ENCODE peak calls at places on chromosomes 7 and 10, in five cellular contexts. W is sciatic nerve; Q is activated T-helper 9 cell treated with anti-CD3 and anti-CD28 coated beads, Interleukin-2, amount 50 U/mL, for 16 hours; Z is left ventricle myocardium inferior; C is H7. B is an unnamed sample.
A peak's percentile ranks its signal among the peaks of the same experiment; 100 is the strongest.

GRCh38 chr10:114023198-114023597 is 20.5 kb upstream of the ADRB1 start:
- DNase-seq in W (no peak), Q (no peak), Z (no peak), C (no peak), B (no peak)

GRCh38 chr10:3045471-3046209 is 21.7 kb upstream of the PFKP start:
- DNase-seq in W (peak; percentile 77), Q (no peak), Z (peak; percentile 64), C (peak; percentile 90), B (no peak)

GRCh38 chr7:96800824-96801223 is 91.2 kb upstream of the SEM1 start:
- DNase-seq in W (no peak), Q (no peak), Z (no peak), C (no peak), B (no peak)

GRCh38 chr10:102837230-102837721 is at the start of gene CYP17A1:
- DNase-seq in W (no peak), Q (no peak), Z (no peak), C (no peak), B (no peak)

GRCh38 chr10:44723654-44724053 is 187.5 kb upstream of the TMEM72 start:
- DNase-seq in W (no peak), Q (no peak), Z (peak; percentile 32), C (no peak), B (no peak)

GRCh38 chr10:53667063-53667462 is 894.5 kb upstream of the MBL2 start:
- DNase-seq in W (no peak), Q (no peak), Z (no peak), C (no peak), B (no peak)

GRCh38 chr10:283916-284356 is 148.7 kb downstream of the ZMYND11 start:
- DNase-seq in W (no peak), Q (peak; percentile 31), Z (no peak), C (no peak), B (peak; percentile 86)

GRCh38 chr7:123022576-123022975 is 27.1 kb upstream of the TAS2R16 start:
- DNase-seq in W (no peak), Q (no peak), Z (no peak), C (no peak), B (no peak)

GRCh38 chr7:141238546-141239218 is 164.8 kb downstream of the TMEM178B start:
- DNase-seq in W (no peak), Q (no peak), Z (no peak), C (no peak), B (no peak)

GRCh38 chr7:142436601-142437000 is 178.7 kb upstream of the PRSS58 start:
- DNase-seq in W (no peak), Q (no peak), Z (no peak), C (peak; percentile 20), B (no peak)

GRCh38 chr10:17847586-17848296 is 38.6 kb downstream of the MRC1 start:
- DNase-seq in W (no peak), Q (no peak), Z (no peak), C (no peak), B (no peak)

GRCh38 chr10:113071446-113071845 is 121.4 kb downstream of the TCF7L2 start:
- DNase-seq in W (no peak), Q (no peak), Z (peak; percentile 81), C (no peak), B (no peak)

GRCh38 chr10:47059606-47060311 is 148.5 kb downstream of the PTPN20 start:
- DNase-seq in W (peak; percentile 42), Q (no peak), Z (no peak), C (no peak), B (no peak)

GRCh38 chr7:102008535-102009262 is 191.3 kb downstream of the CUX1 start:
- DNase-seq in W (no peak), Q (no peak), Z (no peak), C (no peak), B (no peak)

GRCh38 chr10:78299861-78300453 is 266.3 kb downstream of the RPS24 start:
- DNase-seq in W (no peak), Q (no peak), Z (no peak), C (no peak), B (no peak)

GRCh38 chr10:114081911-114082583 is 38.4 kb downstream of the ADRB1 start:
- DNase-seq in W (no peak), Q (no peak), Z (no peak), C (no peak), B (no peak)

GRCh38 chr7:13291010-13291409 is 603.6 kb downstream of the ARL4A start:
- DNase-seq in W (no peak), Q (no peak), Z (no peak), C (no peak), B (no peak)

GRCh38 chr10:119973261-119973660 is 80.7 kb downstream of the SEC23IP start:
- DNase-seq in W (no peak), Q (no peak), Z (no peak), C (peak; percentile 47), B (no peak)

GRCh38 chr7:45697576-45698136 is 123.5 kb downstream of the ADCY1 start:
- DNase-seq in W (no peak), Q (no peak), Z (no peak), C (no peak), B (no peak)

GRCh38 chr7:133246558-133246957 is 6.3 kb upstream of the EXOC4 start:
- DNase-seq in W (no peak), Q (no peak), Z (no peak), C (no peak), B (no peak)

GRCh38 chr7:37732253-37732652 is 48.7 kb downstream of the GPR141 start:
- DNase-seq in W (peak; percentile 63), Q (no peak), Z (no peak), C (peak; percentile 72), B (no peak)

GRCh38 chr7:369981-370621 is 80.1 kb downstream of the FOXL3 start:
- DNase-seq in W (peak; percentile 52), Q (no peak), Z (peak; percentile 2), C (peak; percentile 88), B (no peak)

GRCh38 chr10:119252051-119252465 is 44.7 kb downstream of the GRK5 start:
- DNase-seq in W (no peak), Q (no peak), Z (peak; percentile 44), C (peak; percentile 33), B (no peak)

GRCh38 chr7:27840314-27840713 is 100.4 kb downstream of the TAX1BP1 start:
- DNase-seq in W (no peak), Q (peak; percentile 7), Z (no peak), C (no peak), B (no peak)